ENCODE peak calls at places on chromosomes 16 and 17, in eight cellular contexts. One of them, this sample, is unnamed.

GRCh38 chr17:42980274-42980765 is at the start of gene RUNDC1:
- DNase-seq in breast epithelium: peak
- DNase-seq in A549: peak
- DNase-seq in aorta: peak
- DNase-seq in psoas muscle: peak
- DNase-seq in DND-41: peak
- DNase-seq in right cardiac atrium: peak
- DNase-seq in left ventricle myocardium inferior: peak
- DNase-seq in this sample: peak

GRCh38 chr16:86640265-86640843 is 62.0 kb downstream of the FOXL1 start:
- DNase-seq in psoas muscle: no peak
- DNase-seq in breast epithelium: no peak
- DNase-seq in DND-41: no peak
- DNase-seq in A549: no peak
- DNase-seq in right cardiac atrium: no peak
- DNase-seq in aorta: no peak
- DNase-seq in left ventricle myocardium inferior: no peak
- DNase-seq in this sample: no peak

GRCh38 chr17:27216836-27217235 is 77.1 kb upstream of the WSB1 start:
- DNase-seq in breast epithelium: no peak
- DNase-seq in A549: no peak
- DNase-seq in DND-41: no peak
- DNase-seq in right cardiac atrium: no peak
- DNase-seq in aorta: no peak
- DNase-seq in left ventricle myocardium inferior: no peak
- DNase-seq in psoas muscle: no peak
- DNase-seq in this sample: no peak

GRCh38 chr16:83574388-83574787 is 233.4 kb upstream of the HSBP1 start:
- DNase-seq in aorta: no peak
- DNase-seq in A549: no peak
- DNase-seq in breast epithelium: no peak
- DNase-seq in DND-41: no peak
- DNase-seq in left ventricle myocardium inferior: no peak
- DNase-seq in right cardiac atrium: no peak
- DNase-seq in psoas muscle: no peak
- DNase-seq in this sample: peak

GRCh38 chr16:53809088-53809951 is 105.4 kb downstream of the FTO start:
- DNase-seq in A549: no peak
- DNase-seq in psoas muscle: no peak
- DNase-seq in right cardiac atrium: no peak
- DNase-seq in breast epithelium: no peak
- DNase-seq in aorta: no peak
- DNase-seq in left ventricle myocardium inferior: no peak
- DNase-seq in DND-41: no peak
- DNase-seq in this sample: no peak

GRCh38 chr17:63066158-63066808 is 100.2 kb downstream of the TANC2 start:
- DNase-seq in breast epithelium: no peak
- DNase-seq in A549: no peak
- DNase-seq in psoas muscle: no peak
- DNase-seq in right cardiac atrium: peak
- DNase-seq in left ventricle myocardium inferior: no peak
- DNase-seq in DND-41: no peak
- DNase-seq in aorta: no peak
- DNase-seq in this sample: no peak

GRCh38 chr16:56101480-56101879 is 89.8 kb upstream of the GNAO1 start:
- DNase-seq in psoas muscle: no peak
- DNase-seq in DND-41: no peak
- DNase-seq in A549: no peak
- DNase-seq in aorta: no peak
- DNase-seq in right cardiac atrium: no peak
- DNase-seq in breast epithelium: no peak
- DNase-seq in left ventricle myocardium inferior: no peak
- DNase-seq in this sample: no peak

GRCh38 chr17:65556014-65556909 is 5.2 kb downstream of the AXIN2 start:
- DNase-seq in right cardiac atrium: peak
- DNase-seq in left ventricle myocardium inferior: peak
- DNase-seq in breast epithelium: peak
- DNase-seq in psoas muscle: peak
- DNase-seq in aorta: peak
- DNase-seq in A549: peak
- DNase-seq in DND-41: peak
- DNase-seq in this sample: peak

GRCh38 chr16:30184430-30185140 is 1.2 kb downstream of the CORO1A start:
- DNase-seq in DND-41: peak
- DNase-seq in right cardiac atrium: peak
- DNase-seq in A549: no peak
- DNase-seq in psoas muscle: no peak
- DNase-seq in aorta: peak
- DNase-seq in breast epithelium: no peak
- DNase-seq in left ventricle myocardium inferior: peak
- DNase-seq in this sample: no peak

DNA sequence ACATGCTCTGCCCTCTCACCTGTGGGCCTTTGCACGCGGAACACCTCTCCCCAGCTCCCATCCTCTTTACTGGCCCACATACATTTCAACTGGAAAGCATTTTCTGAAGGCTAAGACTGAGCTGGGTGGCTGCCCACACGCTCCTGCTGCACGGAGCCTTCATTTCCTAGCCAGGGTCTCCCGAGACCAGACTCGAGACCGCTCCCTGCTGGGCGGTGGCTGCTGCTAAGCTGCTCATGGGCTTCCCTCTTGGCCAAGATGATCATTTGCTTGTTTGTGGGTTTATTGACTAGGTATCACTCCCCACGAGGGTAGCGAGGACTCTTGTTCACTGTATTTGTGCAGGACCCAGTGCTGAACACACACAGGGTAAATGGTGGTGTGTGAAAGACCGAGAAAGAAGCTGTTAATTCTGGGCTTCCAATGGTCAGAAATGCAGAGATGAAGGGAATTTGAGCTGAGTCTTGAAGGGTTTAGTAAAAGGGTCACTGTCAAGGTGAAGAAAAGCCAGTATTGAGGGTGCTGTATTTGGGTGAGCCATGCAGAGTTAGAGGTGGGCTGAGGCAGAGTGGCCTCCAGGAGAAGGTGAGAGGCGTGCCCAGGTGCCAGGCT is 907 bp downstream of the TRAPPC2L start:
- DNase-seq in right cardiac atrium: peak
- DNase-seq in DND-41: peak
- DNase-seq in left ventricle myocardium inferior: peak
- DNase-seq in aorta: peak
- DNase-seq in breast epithelium: peak
- DNase-seq in psoas muscle: peak
- DNase-seq in A549: peak
- DNase-seq in this sample: peak
- H3K27ac ChIP-seq in right cardiac atrium: peak
- H3K27ac ChIP-seq in DND-41: peak
- H3K27ac ChIP-seq in left ventricle myocardium inferior: peak
- H3K27ac ChIP-seq in aorta: no peak
- H3K27ac ChIP-seq in breast epithelium: peak
- H3K27ac ChIP-seq in psoas muscle: peak
- H3K27ac ChIP-seq in A549: peak
- H3K27ac ChIP-seq in this sample: peak

GRCh38 chr16:76791151-76791550 is 399.8 kb upstream of the MON1B start:
- DNase-seq in right cardiac atrium: no peak
- DNase-seq in DND-41: no peak
- DNase-seq in psoas muscle: no peak
- DNase-seq in left ventricle myocardium inferior: no peak
- DNase-seq in aorta: no peak
- DNase-seq in breast epithelium: no peak
- DNase-seq in A549: no peak
- DNase-seq in this sample: no peak

GRCh38 chr16:76784530-76784929 is 406.5 kb upstream of the MON1B start:
- DNase-seq in left ventricle myocardium inferior: no peak
- DNase-seq in aorta: no peak
- DNase-seq in DND-41: no peak
- DNase-seq in psoas muscle: no peak
- DNase-seq in A549: no peak
- DNase-seq in breast epithelium: no peak
- DNase-seq in right cardiac atrium: no peak
- DNase-seq in this sample: no peak

DNA sequence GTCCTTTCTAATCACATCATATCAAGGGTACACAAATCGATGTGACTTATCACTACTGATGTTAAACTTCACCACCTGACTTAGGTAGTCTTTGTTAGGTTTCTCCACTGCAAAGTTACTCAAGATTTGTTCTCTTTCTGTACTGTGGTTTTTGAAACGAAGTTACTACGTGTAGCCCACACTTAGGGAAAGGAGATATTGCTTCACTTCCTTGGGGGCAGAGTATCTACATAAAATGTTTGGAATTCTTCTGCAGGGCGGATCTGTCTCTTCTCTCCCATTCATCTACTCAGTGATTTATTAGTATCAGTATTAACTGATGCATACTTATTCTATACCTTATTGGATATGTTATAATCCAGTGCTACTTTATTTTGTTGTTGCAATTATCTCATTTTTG is 403.6 kb upstream of the MON1B start:
- DNase-seq in right cardiac atrium: no peak
- DNase-seq in left ventricle myocardium inferior: no peak
- DNase-seq in breast epithelium: no peak
- DNase-seq in psoas muscle: no peak
- DNase-seq in aorta: no peak
- DNase-seq in DND-41: no peak
- DNase-seq in A549: no peak
- DNase-seq in this sample: peak
- H3K27ac ChIP-seq in right cardiac atrium: no peak
- H3K27ac ChIP-seq in left ventricle myocardium inferior: no peak
- H3K27ac ChIP-seq in breast epithelium: no peak
- H3K27ac ChIP-seq in psoas muscle: no peak
- H3K27ac ChIP-seq in aorta: no peak
- H3K27ac ChIP-seq in DND-41: no peak
- H3K27ac ChIP-seq in A549: no peak
- H3K27ac ChIP-seq in this sample: no peak

GRCh38 chr16:68309798-68310197 is 948 bp downstream of the SLC7A6OS start:
- DNase-seq in psoas muscle: no peak
- DNase-seq in DND-41: no peak
- DNase-seq in aorta: no peak
- DNase-seq in left ventricle myocardium inferior: no peak
- DNase-seq in right cardiac atrium: no peak
- DNase-seq in breast epithelium: no peak
- DNase-seq in A549: no peak
- DNase-seq in this sample: no peak
- H3K27ac ChIP-seq in psoas muscle: peak
- H3K27ac ChIP-seq in DND-41: peak
- H3K27ac ChIP-seq in aorta: no peak
- H3K27ac ChIP-seq in left ventricle myocardium inferior: peak
- H3K27ac ChIP-seq in right cardiac atrium: no peak
- H3K27ac ChIP-seq in breast epithelium: no peak
- H3K27ac ChIP-seq in A549: peak
- H3K27ac ChIP-seq in this sample: peak

GRCh38 chr17:35312790-35313711 is 60.4 kb downstream of the SLFN11 start:
- DNase-seq in left ventricle myocardium inferior: peak
- DNase-seq in DND-41: peak
- DNase-seq in breast epithelium: no peak
- DNase-seq in A549: peak
- DNase-seq in aorta: peak
- DNase-seq in psoas muscle: peak
- DNase-seq in right cardiac atrium: peak
- DNase-seq in this sample: peak
- H3K27ac ChIP-seq in left ventricle myocardium inferior: peak
- H3K27ac ChIP-seq in DND-41: peak
- H3K27ac ChIP-seq in breast epithelium: peak
- H3K27ac ChIP-seq in A549: no peak
- H3K27ac ChIP-seq in aorta: no peak
- H3K27ac ChIP-seq in psoas muscle: peak
- H3K27ac ChIP-seq in right cardiac atrium: peak
- H3K27ac ChIP-seq in this sample: no peak

GRCh38 chr17:83053021-83053778 is 26.2 kb upstream of the METRNL start:
- DNase-seq in breast epithelium: peak
- DNase-seq in aorta: peak
- DNase-seq in psoas muscle: no peak
- DNase-seq in left ventricle myocardium inferior: peak
- DNase-seq in DND-41: no peak
- DNase-seq in right cardiac atrium: peak
- DNase-seq in A549: no peak
- DNase-seq in this sample: no peak

GRCh38 chr17:83053779-83054451 is 25.5 kb upstream of the METRNL start:
- DNase-seq in left ventricle myocardium inferior: peak
- DNase-seq in breast epithelium: peak
- DNase-seq in aorta: peak
- DNase-seq in DND-41: no peak
- DNase-seq in A549: no peak
- DNase-seq in right cardiac atrium: peak
- DNase-seq in psoas muscle: no peak
- DNase-seq in this sample: no peak

GRCh38 chr17:83051423-83052240 is 27.8 kb upstream of the METRNL start:
- DNase-seq in DND-41: peak
- DNase-seq in aorta: peak
- DNase-seq in left ventricle myocardium inferior: peak
- DNase-seq in breast epithelium: peak
- DNase-seq in right cardiac atrium: peak
- DNase-seq in A549: peak
- DNase-seq in psoas muscle: peak
- DNase-seq in this sample: peak

GRCh38 chr17:83052241-83052564 is 27.2 kb upstream of the METRNL start:
- DNase-seq in right cardiac atrium: no peak
- DNase-seq in A549: no peak
- DNase-seq in aorta: no peak
- DNase-seq in breast epithelium: no peak
- DNase-seq in DND-41: no peak
- DNase-seq in left ventricle myocardium inferior: no peak
- DNase-seq in psoas muscle: no peak
- DNase-seq in this sample: no peak

DNA sequence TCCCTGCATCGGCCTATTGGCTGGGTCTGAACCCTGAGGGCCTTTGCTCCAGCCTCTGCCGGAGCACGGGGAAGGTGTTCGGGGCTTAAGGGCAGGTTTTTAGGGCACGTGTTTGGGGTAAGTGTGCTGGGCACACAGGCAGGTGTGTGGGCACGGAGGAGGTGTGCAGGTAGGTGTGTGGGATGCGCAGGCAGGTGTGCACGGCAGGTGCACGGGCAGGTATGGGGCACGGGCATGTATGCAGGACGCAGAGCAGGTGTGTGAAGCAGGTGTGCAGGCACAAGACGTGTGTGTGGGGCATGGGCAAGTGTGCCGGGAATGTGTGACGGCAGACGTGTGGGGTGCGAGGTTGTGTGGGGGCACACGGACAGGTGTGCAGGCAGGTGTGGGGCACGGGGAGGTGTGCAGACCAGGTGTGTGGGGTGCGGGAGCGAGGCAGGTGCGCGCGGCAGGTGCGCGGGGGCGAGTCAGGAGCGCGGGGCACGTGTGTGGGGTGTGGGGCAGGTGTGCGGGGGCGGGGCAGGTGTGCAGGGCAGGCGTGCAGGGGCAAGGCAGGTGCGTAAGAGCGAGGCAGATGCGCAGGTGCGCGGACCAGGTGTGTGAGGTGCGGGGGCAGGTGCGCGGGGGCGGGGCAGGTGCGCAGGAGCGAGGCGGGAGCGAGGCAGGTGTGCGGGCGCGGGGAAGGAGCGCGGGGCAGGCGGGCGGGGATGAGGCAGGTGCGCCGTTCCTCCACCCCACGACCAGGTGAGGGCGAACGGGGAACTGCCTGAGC is 28.6 kb upstream of the METRNL start:
- DNase-seq in psoas muscle: no peak
- DNase-seq in right cardiac atrium: no peak
- DNase-seq in aorta: no peak
- DNase-seq in breast epithelium: peak
- DNase-seq in DND-41: no peak
- DNase-seq in A549: no peak
- DNase-seq in left ventricle myocardium inferior: no peak
- DNase-seq in this sample: peak
- H3K27ac ChIP-seq in psoas muscle: peak
- H3K27ac ChIP-seq in right cardiac atrium: peak
- H3K27ac ChIP-seq in aorta: no peak
- H3K27ac ChIP-seq in breast epithelium: peak
- H3K27ac ChIP-seq in DND-41: peak
- H3K27ac ChIP-seq in A549: peak
- H3K27ac ChIP-seq in left ventricle myocardium inferior: peak
- H3K27ac ChIP-seq in this sample: peak

This sample was measured in RWPE1.